ENCODE peak calls at places on chromosomes 1 and 21, in eight cellular contexts. E is stimulated activated CD8-positive, alpha-beta memory T cell treated with anti-CD3 and anti-CD28 coated beads, Interleukin-12 subunit alpha, Interleukin-12 subunit beta, amount 100 ng/mL, for 4 hours; A is tibial artery; B is ELR; F is hypothalamus; J is amniotic stem cell; C is GM23248; X is left colon. W is an unnamed sample.

GRCh38 chr1:110173466-110174117 is 23.3 kb downstream of the SLC6A17 start:
- DNase-seq in A (no peak), F (no peak), X (no peak), J (no peak), C (peak), E (no peak), B (peak), W (no peak)

GRCh38 chr1:172298146-172298545 is 122.3 kb upstream of the C1orf105 start:
- DNase-seq in A (no peak), X (no peak), C (no peak), E (no peak), F (no peak), J (no peak), B (no peak), W (no peak)

GRCh38 chr1:214319930-214320329 is 39.0 kb downstream of the SMYD2 start:
- DNase-seq in C (no peak), A (no peak), X (no peak), E (no peak), F (no peak), J (no peak), B (peak), W (no peak)

GRCh38 chr21:25149022-25149421 is 458.3 kb downstream of the MRPL39 start:
- DNase-seq in X (peak), F (no peak), E (no peak), J (no peak), B (no peak), A (no peak), C (no peak), W (no peak)

GRCh38 chr1:220824031-220824989 is 37.6 kb downstream of the MTARC1 start:
- DNase-seq in B (no peak), C (no peak), X (no peak), A (no peak), F (no peak), E (no peak), J (no peak), W (no peak)

GRCh38 chr1:230429072-230429735 is 3.1 kb upstream of the PGBD5 start:
- DNase-seq in J (no peak), B (no peak), F (no peak), A (no peak), E (no peak), X (no peak), C (no peak), W (no peak)

GRCh38 chr1:37814257-37814656 is 6.2 kb upstream of the YRDC start:
- DNase-seq in A (no peak), J (no peak), X (no peak), B (no peak), C (peak), F (peak), E (no peak), W (no peak)

GRCh38 chr1:116232989-116233514 is 121.9 kb downstream of the MAB21L3 start:
- DNase-seq in A (no peak), X (no peak), E (no peak), J (no peak), B (peak), C (no peak), F (no peak), W (no peak)

GRCh38 chr1:186139706-186140105 is 235.3 kb downstream of the TPR start:
- DNase-seq in A (no peak), J (peak), F (no peak), E (no peak), C (peak), B (peak), X (no peak), W (no peak)

GRCh38 chr21:30463713-30464112 is 16.5 kb downstream of the KRTAP19-1 start:
- DNase-seq in E (no peak), A (no peak), C (no peak), F (no peak), B (peak), J (no peak), X (no peak), W (no peak)

GRCh38 chr1:179143332-179143731 is 61.5 kb downstream of the TOR3A start:
- DNase-seq in B (peak), A (no peak), C (peak), F (no peak), E (no peak), J (peak), X (no peak), W (no peak)

GRCh38 chr21:42570841-42571387 is 57.3 kb downstream of the SLC37A1 start:
- DNase-seq in J (no peak), E (no peak), B (no peak), C (no peak), F (peak), A (peak), X (peak), W (no peak)

GRCh38 chr1:109161836-109162606 is 48.1 kb downstream of the ELAPOR1 start:
- DNase-seq in X (no peak), F (no peak), E (no peak), B (peak), C (peak), J (peak), A (peak), W (peak)

GRCh38 chr1:22365331-22366295 is 86.0 kb upstream of the ZBTB40 start:
- DNase-seq in J (no peak), F (no peak), E (no peak), B (no peak), C (no peak), X (no peak), A (no peak), W (no peak)

GRCh38 chr1:12100071-12100470 is 37.0 kb downstream of the TNFRSF8 start:
- DNase-seq in A (no peak), C (no peak), F (no peak), J (no peak), E (no peak), X (no peak), B (peak), W (no peak)

W was measured in lung.